ENCODE peak calls at places on chromosomes 16 and 17, in five cellular contexts. One of them, this sample, is unnamed.

GRCh38 chr16:4369006-4369766 is 2.5 kb upstream of the VASN start:
- DNase-seq in upper lobe of right lung: no peak
- DNase-seq in GM23248: peak; percentile 89
- DNase-seq in PC-9: peak; percentile 94
- DNase-seq in left ventricle myocardium inferior: no peak
- DNase-seq in this sample: no peak

GRCh38 chr16:641326-642188 is at the start of gene MCRIP2:
- DNase-seq in upper lobe of right lung: peak; percentile 96
- DNase-seq in PC-9: peak; percentile 95
- DNase-seq in left ventricle myocardium inferior: peak; percentile 89
- DNase-seq in GM23248: peak; percentile 88
- DNase-seq in this sample: peak; percentile 87

GRCh38 chr16:54651851-54652770 is 278.6 kb upstream of the IRX5 start:
- DNase-seq in GM23248: peak; percentile 40
- DNase-seq in upper lobe of right lung: no peak
- DNase-seq in left ventricle myocardium inferior: no peak
- DNase-seq in PC-9: no peak
- DNase-seq in this sample: no peak

GRCh38 chr16:14354561-14355351 is 275.3 kb downstream of the PARN start:
- DNase-seq in left ventricle myocardium inferior: no peak
- DNase-seq in PC-9: no peak
- DNase-seq in GM23248: peak; percentile 56
- DNase-seq in upper lobe of right lung: no peak
- DNase-seq in this sample: no peak

GRCh38 chr16:54076006-54076504 is 210.5 kb downstream of the IRX3 start:
- DNase-seq in PC-9: no peak
- DNase-seq in left ventricle myocardium inferior: no peak
- DNase-seq in upper lobe of right lung: no peak
- DNase-seq in GM23248: no peak
- DNase-seq in this sample: no peak

GRCh38 chr16:14285542-14286380 is 214.6 kb downstream of the MRTFB start:
- DNase-seq in PC-9: peak; percentile 98
- DNase-seq in upper lobe of right lung: peak; percentile 95
- DNase-seq in GM23248: peak; percentile 90
- DNase-seq in left ventricle myocardium inferior: peak; percentile 93
- DNase-seq in this sample: peak; percentile 94

GRCh38 chr16:21314339-21314738 is 36.2 kb upstream of the CRYM start:
- DNase-seq in upper lobe of right lung: no peak
- DNase-seq in PC-9: no peak
- DNase-seq in left ventricle myocardium inferior: no peak
- DNase-seq in GM23248: no peak
- DNase-seq in this sample: no peak

GRCh38 chr17:72974605-72975232 is 117.8 kb downstream of the SLC39A11 start:
- DNase-seq in left ventricle myocardium inferior: no peak
- DNase-seq in PC-9: no peak
- DNase-seq in upper lobe of right lung: no peak
- DNase-seq in GM23248: peak; percentile 22
- DNase-seq in this sample: no peak

GRCh38 chr17:4935650-4936049 is 3.6 kb downstream of the GP1BA start:
- DNase-seq in GM23248: no peak
- DNase-seq in upper lobe of right lung: no peak
- DNase-seq in left ventricle myocardium inferior: no peak
- DNase-seq in PC-9: no peak
- DNase-seq in this sample: no peak

GRCh38 chr16:29675811-29676643 is 3.0 kb upstream of the QPRT start:
- DNase-seq in PC-9: no peak
- DNase-seq in left ventricle myocardium inferior: no peak
- DNase-seq in upper lobe of right lung: no peak
- DNase-seq in GM23248: peak; percentile 30
- DNase-seq in this sample: no peak

GRCh38 chr17:72125226-72125651 is 4.4 kb downstream of the SOX9 start:
- DNase-seq in PC-9: no peak
- DNase-seq in upper lobe of right lung: no peak
- DNase-seq in GM23248: no peak
- DNase-seq in left ventricle myocardium inferior: no peak
- DNase-seq in this sample: no peak

GRCh38 chr17:54945246-54945645 is 23.2 kb downstream of the COX11 start:
- DNase-seq in upper lobe of right lung: no peak
- DNase-seq in GM23248: no peak
- DNase-seq in PC-9: no peak
- DNase-seq in left ventricle myocardium inferior: no peak
- DNase-seq in this sample: no peak

GRCh38 chr17:82217530-82218204 is 5.0 kb upstream of the CCDC57 start:
- DNase-seq in upper lobe of right lung: peak; percentile 87
- DNase-seq in left ventricle myocardium inferior: peak; percentile 60
- DNase-seq in GM23248: peak; percentile 91
- DNase-seq in PC-9: peak; percentile 79
- DNase-seq in this sample: peak; percentile 49

GRCh38 chr16:56297684-56298083 is 106.4 kb downstream of the GNAO1 start:
- DNase-seq in upper lobe of right lung: no peak
- DNase-seq in PC-9: no peak
- DNase-seq in left ventricle myocardium inferior: no peak
- DNase-seq in GM23248: no peak
- DNase-seq in this sample: no peak

GRCh38 chr17:46984892-46985291 is 5.8 kb upstream of the RPRML start:
- DNase-seq in PC-9: no peak
- DNase-seq in GM23248: no peak
- DNase-seq in left ventricle myocardium inferior: no peak
- DNase-seq in upper lobe of right lung: no peak
- DNase-seq in this sample: no peak

GRCh38 chr16:29813644-29814562 is 1.9 kb downstream of the PRRT2 start:
- DNase-seq in upper lobe of right lung: no peak
- DNase-seq in left ventricle myocardium inferior: no peak
- DNase-seq in GM23248: no peak
- DNase-seq in PC-9: no peak
- DNase-seq in this sample: no peak

GRCh38 chr17:49998836-49999511 is 4.0 kb upstream of the DLX3 start:
- DNase-seq in PC-9: no peak
- DNase-seq in GM23248: no peak
- DNase-seq in left ventricle myocardium inferior: no peak
- DNase-seq in upper lobe of right lung: peak; percentile 25
- DNase-seq in this sample: no peak

GRCh38 chr17:21425736-21426135 is 49.6 kb downstream of the KCNJ12 start:
- DNase-seq in PC-9: no peak
- DNase-seq in left ventricle myocardium inferior: no peak
- DNase-seq in upper lobe of right lung: no peak
- DNase-seq in GM23248: peak; percentile 50
- DNase-seq in this sample: no peak

GRCh38 chr17:74351552-74352210 is 10.0 kb downstream of the BTBD17 start:
- DNase-seq in left ventricle myocardium inferior: no peak
- DNase-seq in GM23248: no peak
- DNase-seq in upper lobe of right lung: no peak
- DNase-seq in PC-9: no peak
- DNase-seq in this sample: no peak

GRCh38 chr16:82050909-82051357 is 15.9 kb downstream of the HSD17B2 start:
- DNase-seq in left ventricle myocardium inferior: no peak
- DNase-seq in GM23248: no peak
- DNase-seq in upper lobe of right lung: no peak
- DNase-seq in PC-9: no peak
- DNase-seq in this sample: no peak

GRCh38 chr16:82047374-82047773 is 12.3 kb downstream of the HSD17B2 start:
- DNase-seq in PC-9: no peak
- DNase-seq in upper lobe of right lung: no peak
- DNase-seq in GM23248: no peak
- DNase-seq in left ventricle myocardium inferior: no peak
- DNase-seq in this sample: no peak

GRCh38 chr16:82047787-82048186 is 12.7 kb downstream of the HSD17B2 start:
- DNase-seq in GM23248: no peak
- DNase-seq in PC-9: no peak
- DNase-seq in left ventricle myocardium inferior: no peak
- DNase-seq in upper lobe of right lung: no peak
- DNase-seq in this sample: no peak

GRCh38 chr16:82050506-82050905 is 15.5 kb downstream of the HSD17B2 start:
- DNase-seq in left ventricle myocardium inferior: no peak
- DNase-seq in upper lobe of right lung: no peak
- DNase-seq in GM23248: no peak
- DNase-seq in PC-9: no peak
- DNase-seq in this sample: no peak

GRCh38 chr16:82049484-82049883 is 14.4 kb downstream of the HSD17B2 start:
- DNase-seq in left ventricle myocardium inferior: no peak
- DNase-seq in upper lobe of right lung: no peak
- DNase-seq in PC-9: no peak
- DNase-seq in GM23248: no peak
- DNase-seq in this sample: peak; percentile 39
- H3K4me1 ChIP-seq in left ventricle myocardium inferior: no peaks in the 10 kb centered on the region
- H3K4me1 ChIP-seq in upper lobe of right lung: peaks cover 5% of the 10 kb centered on the region
- H3K4me1 ChIP-seq in PC-9: no peaks in the 10 kb centered on the region
- H3K4me1 ChIP-seq in GM23248: peaks cover 4% of the 10 kb centered on the region
- H3K4me1 ChIP-seq in this sample: peaks cover 64% of the 10 kb centered on the region

GRCh38 chr17:67491678-67492019 is 114.6 kb downstream of the PITPNC1 start:
- DNase-seq in upper lobe of right lung: no peak
- DNase-seq in GM23248: no peak
- DNase-seq in PC-9: no peak
- DNase-seq in left ventricle myocardium inferior: no peak
- DNase-seq in this sample: no peak
- H3K4me1 ChIP-seq in upper lobe of right lung: peaks cover 15% of the 10 kb centered on the region
- H3K4me1 ChIP-seq in GM23248: peaks cover 26% of the 10 kb centered on the region
- H3K4me1 ChIP-seq in PC-9: peaks cover 8% of the 10 kb centered on the region
- H3K4me1 ChIP-seq in left ventricle myocardium inferior: peaks cover 65% of the 10 kb centered on the region
- H3K4me1 ChIP-seq in this sample: no peaks in the 10 kb centered on the region

DNA sequence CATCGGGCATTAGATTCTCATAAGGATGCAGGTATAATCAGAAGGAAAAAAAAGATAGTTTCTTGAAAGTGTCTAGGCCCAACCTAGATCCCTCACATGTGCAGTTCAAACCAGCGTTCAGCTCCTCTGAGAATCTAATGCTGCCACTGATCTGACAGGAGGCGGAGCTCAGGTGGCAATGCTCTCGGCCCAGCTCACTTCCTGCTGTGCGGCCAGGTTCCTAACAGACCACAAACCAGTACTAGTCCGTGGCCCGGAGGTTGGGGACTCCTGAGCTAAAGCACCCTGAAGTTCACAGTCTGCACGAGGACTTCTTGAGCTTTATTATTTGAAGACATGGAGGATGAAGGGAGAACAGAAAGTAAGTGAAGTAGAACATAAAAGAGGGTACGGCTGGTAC is 16.8 kb downstream of the SMCR8 start:
- DNase-seq in left ventricle myocardium inferior: no peak
- DNase-seq in upper lobe of right lung: no peak
- DNase-seq in PC-9: no peak
- DNase-seq in GM23248: no peak
- DNase-seq in this sample: no peak
- H3K4me1 ChIP-seq in left ventricle myocardium inferior: no peaks in the 10 kb centered on the region
- H3K4me1 ChIP-seq in upper lobe of right lung: no peaks in the 10 kb centered on the region
- H3K4me1 ChIP-seq in PC-9: no peaks in the 10 kb centered on the region
- H3K4me1 ChIP-seq in GM23248: no peaks in the 10 kb centered on the region
- H3K4me1 ChIP-seq in this sample: no peaks in the 10 kb centered on the region

GRCh38 chr17:39674702-39675389 is 6.6 kb downstream of the PNMT start:
- DNase-seq in GM23248: no peak
- DNase-seq in upper lobe of right lung: peak; percentile 74
- DNase-seq in PC-9: peak; percentile 78
- DNase-seq in left ventricle myocardium inferior: peak; percentile 43
- DNase-seq in this sample: peak; percentile 72
- H3K4me1 ChIP-seq in GM23248: no peaks in the 10 kb centered on the region
- H3K4me1 ChIP-seq in upper lobe of right lung: peaks cover 24% of the 10 kb centered on the region
- H3K4me1 ChIP-seq in PC-9: peaks cover 34% of the 10 kb centered on the region
- H3K4me1 ChIP-seq in left ventricle myocardium inferior: peaks cover 87% of the 10 kb centered on the region
- H3K4me1 ChIP-seq in this sample: peaks cover 31% of the 10 kb centered on the region

DNA sequence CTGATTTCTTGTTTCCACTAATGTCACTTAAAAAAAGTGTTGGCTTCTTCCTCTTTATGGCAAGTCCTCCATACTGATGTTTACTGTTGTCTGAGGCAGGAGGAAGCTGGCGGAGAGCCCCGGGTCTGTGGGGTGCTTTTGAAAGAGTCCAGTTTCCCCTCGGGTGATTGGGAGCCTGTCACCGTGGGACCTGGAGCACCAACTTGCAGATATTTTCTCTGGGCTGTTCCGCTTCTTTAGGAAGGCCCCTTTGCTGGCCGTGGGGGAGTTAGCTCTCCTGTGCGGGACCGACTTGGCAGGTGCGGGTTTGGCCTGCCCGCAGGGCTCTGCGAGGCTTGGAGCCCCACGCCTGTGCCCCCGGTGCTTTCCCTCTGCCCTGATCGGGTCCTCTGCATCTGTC is 3.1 kb downstream of the BANP start:
- DNase-seq in upper lobe of right lung: no peak
- DNase-seq in left ventricle myocardium inferior: no peak
- DNase-seq in PC-9: no peak
- DNase-seq in GM23248: no peak
- DNase-seq in this sample: no peak
- H3K4me1 ChIP-seq in upper lobe of right lung: peaks cover 44% of the 10 kb centered on the region
- H3K4me1 ChIP-seq in left ventricle myocardium inferior: peaks cover 68% of the 10 kb centered on the region
- H3K4me1 ChIP-seq in PC-9: peaks cover 14% of the 10 kb centered on the region
- H3K4me1 ChIP-seq in GM23248: peaks cover 12% of the 10 kb centered on the region
- H3K4me1 ChIP-seq in this sample: peaks cover 9% of the 10 kb centered on the region

GRCh38 chr16:30953511-30954124 is 3.9 kb upstream of the SETD1A start:
- DNase-seq in left ventricle myocardium inferior: no peak
- DNase-seq in upper lobe of right lung: peak; percentile 71
- DNase-seq in PC-9: peak; percentile 41
- DNase-seq in GM23248: peak; percentile 85
- DNase-seq in this sample: peak; percentile 57
- H3K4me1 ChIP-seq in left ventricle myocardium inferior: peaks cover 70% of the 10 kb centered on the region
- H3K4me1 ChIP-seq in upper lobe of right lung: peaks cover 25% of the 10 kb centered on the region
- H3K4me1 ChIP-seq in PC-9: peaks cover 17% of the 10 kb centered on the region
- H3K4me1 ChIP-seq in GM23248: peaks cover 17% of the 10 kb centered on the region
- H3K4me1 ChIP-seq in this sample: peaks cover 12% of the 10 kb centered on the region

DNA sequence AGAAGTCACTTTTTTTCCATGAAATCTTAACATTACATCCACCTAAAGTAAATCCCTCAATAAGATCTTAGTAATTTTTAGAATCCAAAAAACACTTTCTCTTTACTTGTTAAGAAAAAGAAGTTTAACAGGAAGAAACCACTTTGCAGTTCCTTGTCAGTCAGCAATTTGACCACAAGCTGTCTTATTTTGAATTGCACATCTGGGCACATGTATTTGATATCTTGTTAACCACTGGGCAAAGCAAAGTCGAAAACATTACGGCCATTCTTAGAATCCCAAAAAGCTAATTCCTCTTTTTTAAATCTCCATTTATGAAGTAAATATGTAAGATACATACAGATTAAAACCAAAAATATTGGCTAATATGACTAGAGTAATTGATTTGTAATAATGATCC is 1.1 kb downstream of the ABCA10 start:
- DNase-seq in upper lobe of right lung: no peak
- DNase-seq in GM23248: no peak
- DNase-seq in PC-9: no peak
- DNase-seq in left ventricle myocardium inferior: no peak
- DNase-seq in this sample: no peak
- H3K4me1 ChIP-seq in upper lobe of right lung: no peaks in the 10 kb centered on the region
- H3K4me1 ChIP-seq in GM23248: peaks cover 12% of the 10 kb centered on the region
- H3K4me1 ChIP-seq in PC-9: no peaks in the 10 kb centered on the region
- H3K4me1 ChIP-seq in left ventricle myocardium inferior: no peaks in the 10 kb centered on the region
- H3K4me1 ChIP-seq in this sample: peaks cover 3% of the 10 kb centered on the region

GRCh38 chr17:66778531-66778930 is 56.4 kb upstream of the CACNG5 start:
- DNase-seq in left ventricle myocardium inferior: no peak
- DNase-seq in PC-9: no peak
- DNase-seq in upper lobe of right lung: no peak
- DNase-seq in GM23248: no peak
- DNase-seq in this sample: no peak
- H3K4me1 ChIP-seq in left ventricle myocardium inferior: no peaks in the 10 kb centered on the region
- H3K4me1 ChIP-seq in PC-9: no peaks in the 10 kb centered on the region
- H3K4me1 ChIP-seq in upper lobe of right lung: no peaks in the 10 kb centered on the region
- H3K4me1 ChIP-seq in GM23248: no peaks in the 10 kb centered on the region
- H3K4me1 ChIP-seq in this sample: peaks cover 6% of the 10 kb centered on the region

This sample was measured in Caco-2.